ENCODE peak calls at places on chromosome 10, in four cellular contexts. H is suprapubic skin, L is left ventricle myocardium inferior, B is hepatocyte. J is an unnamed sample.

GRCh38 chr10:79063661-79064490 is 4.9 kb upstream of the ZMIZ1 start:
- DNase-seq in L (peak), B (no peak), H (peak), J (peak)

GRCh38 chr10:99779335-99779734 is 3.1 kb upstream of the ABCC2 start:
- DNase-seq in B (peak), L (no peak), H (no peak), J (no peak)

GRCh38 chr10:15158972-15159371 is 9.5 kb downstream of the NMT2 start:
- DNase-seq in L (no peak), B (no peak), H (no peak), J (no peak)

GRCh38 chr10:53314856-53315255 is 542.3 kb upstream of the MBL2 start:
- DNase-seq in B (peak), L (no peak), H (no peak), J (no peak)

GRCh38 chr10:81843042-81843441 is 32.0 kb upstream of the NRG3 start:
- DNase-seq in H (no peak), B (no peak), L (no peak), J (no peak)

GRCh38 chr10:91590904-91591791 is 41.7 kb downstream of the PPP1R3C start:
- DNase-seq in B (peak), H (no peak), L (peak), J (no peak)

GRCh38 chr10:69654376-69654775 is 24.3 kb downstream of the FAM241B start:
- DNase-seq in L (no peak), B (no peak), H (no peak), J (no peak)

GRCh38 chr10:71397340-71398212 is 856 bp downstream of the CDH23 start:
- DNase-seq in B (no peak), L (no peak), H (no peak), J (no peak)

GRCh38 chr10:95394161-95394880 is 103.5 kb upstream of the PDLIM1 start:
- DNase-seq in L (no peak), H (no peak), B (no peak), J (no peak)

GRCh38 chr10:51076442-51076841 is 2.2 kb downstream of the PRKG1 start:
- DNase-seq in L (no peak), B (no peak), H (no peak), J (no peak)

GRCh38 chr10:51073035-51073434 is 1.3 kb upstream of the PRKG1 start:
- DNase-seq in L (no peak), B (no peak), H (no peak), J (no peak)

GRCh38 chr10:51074238-51075028 is at the start of gene PRKG1:
- DNase-seq in H (peak), L (peak), B (peak), J (peak)

GRCh38 chr10:51075802-51076201 is 1.5 kb downstream of the PRKG1 start:
- DNase-seq in H (no peak), L (no peak), B (no peak), J (no peak)

GRCh38 chr10:51073461-51074237 is 638 bp upstream of the PRKG1 start:
- DNase-seq in H (peak), B (peak), L (peak), J (no peak)
- TF ChIP-seq CTCF in H (no peak), B (peak), L (no peak), J (no peak)

GRCh38 chr10:88256013-88256680 is 327.0 kb downstream of the RNLS start:
- DNase-seq in H (no peak), L (peak), B (no peak), J (no peak)
- H3K4me3 ChIP-seq in H (no peak), L (peak), B (no peak), J (no peak)

GRCh38 chr10:60817135-60817805 is 39.0 kb downstream of the CDK1 start:
- DNase-seq in H (no peak), L (no peak), B (no peak), J (no peak)

GRCh38 chr10:60819271-60819670 is 41.0 kb downstream of the CDK1 start:
- DNase-seq in B (no peak), L (no peak), H (no peak), J (no peak)

GRCh38 chr10:60818134-60818770 is 40.0 kb downstream of the CDK1 start:
- DNase-seq in H (no peak), B (peak), L (no peak), J (no peak)

GRCh38 chr10:60821661-60822060 is 43.4 kb downstream of the CDK1 start:
- DNase-seq in L (no peak), H (no peak), B (no peak), J (no peak)

DNA sequence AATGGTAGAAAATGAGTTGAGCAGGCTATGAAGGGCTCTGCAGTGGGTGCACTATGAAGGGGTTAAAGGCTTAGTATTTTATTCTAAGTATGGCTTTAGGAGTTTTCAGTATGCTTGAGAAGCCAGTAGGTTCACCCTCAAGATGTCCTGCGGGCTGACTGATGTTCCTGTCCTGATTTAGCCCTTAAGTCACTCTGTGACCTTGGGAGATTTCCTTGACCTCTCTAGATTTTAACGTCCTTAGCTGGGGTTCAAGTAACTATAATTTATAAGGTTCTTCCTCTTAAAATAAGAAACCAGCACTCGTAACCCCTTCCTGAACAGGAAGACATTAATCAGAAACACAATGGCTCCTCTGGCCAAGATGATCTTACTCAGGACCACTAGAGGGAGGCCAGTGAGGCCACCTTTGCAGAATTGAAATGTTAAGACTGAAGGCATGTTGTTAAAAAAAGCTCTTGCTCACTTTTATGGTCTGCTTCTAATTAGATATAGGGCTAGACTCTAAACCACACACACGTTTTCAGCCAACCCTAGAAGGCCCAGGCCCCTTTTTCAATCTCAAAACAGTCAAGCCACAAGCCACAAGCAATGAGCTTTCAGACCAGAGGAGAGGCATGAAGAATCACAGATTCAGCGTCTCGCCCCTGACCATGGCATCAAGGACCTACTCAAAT is 42.0 kb downstream of the CDK1 start:
- DNase-seq in B (no peak), H (no peak), L (no peak), J (no peak)
- TF ChIP-seq CTCF in B (peak), H (no peak), L (peak), J (no peak)

DNA sequence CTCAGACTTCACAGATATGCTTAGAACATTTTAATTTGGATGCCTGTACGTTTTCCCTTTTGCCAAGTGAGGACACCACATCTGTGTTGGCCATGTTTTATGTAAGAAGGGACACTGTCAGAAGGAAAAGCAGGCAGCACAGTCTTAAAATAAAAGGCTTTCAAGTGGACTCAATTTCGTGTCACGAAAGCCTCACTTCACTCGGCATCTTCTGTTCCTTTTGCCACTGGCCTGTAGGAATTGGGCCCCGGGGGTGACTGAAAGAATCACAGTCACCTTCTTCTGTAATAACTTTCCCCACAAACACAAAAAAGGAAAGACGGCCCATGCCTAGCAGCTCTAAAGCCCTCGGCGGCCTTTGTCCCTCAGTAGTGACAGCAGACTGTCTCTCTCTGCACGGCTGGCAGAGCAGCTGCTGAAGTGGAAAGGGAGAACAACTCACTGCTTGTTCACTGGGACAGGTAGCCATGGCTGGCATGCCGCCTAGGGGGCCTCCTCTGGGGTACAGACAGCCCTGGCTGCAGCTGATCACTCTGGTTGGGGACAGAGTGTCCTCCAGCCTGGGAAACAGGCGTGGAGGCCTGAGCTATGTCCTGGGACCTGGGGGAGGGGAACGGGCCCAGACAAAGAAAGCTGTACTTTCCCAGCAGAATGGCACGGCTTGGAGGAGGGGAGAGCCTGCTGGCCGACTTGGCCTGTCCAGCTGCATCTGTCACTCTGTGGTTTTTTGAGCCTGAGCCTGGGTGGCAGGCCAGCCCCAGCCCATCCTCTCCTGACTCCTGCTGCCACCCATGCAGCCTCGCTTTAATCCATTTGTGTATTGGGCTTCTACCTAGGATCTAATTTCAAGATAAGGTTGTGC is 4.4 kb downstream of the RASSF4 start:
- DNase-seq in L (peak), B (peak), H (peak), J (peak)
- H3K4me3 ChIP-seq in L (peak), B (no peak), H (peak), J (peak)

GRCh38 chr10:22244001-22244400 is 26.2 kb upstream of the EBLN1 start:
- DNase-seq in H (no peak), L (no peak), B (no peak), J (no peak)
- TF ChIP-seq CTCF in H (no peak), L (no peak), B (no peak), J (no peak)

GRCh38 chr10:63261496-63261895 is 128.4 kb downstream of the NRBF2 start:
- DNase-seq in B (no peak), H (no peak), L (no peak), J (no peak)

GRCh38 chr10:63260860-63261251 is 127.7 kb downstream of the NRBF2 start:
- DNase-seq in L (no peak), H (no peak), B (no peak), J (no peak)

GRCh38 chr10:63260103-63260859 is 127.2 kb downstream of the NRBF2 start:
- DNase-seq in B (no peak), H (no peak), L (no peak), J (no peak)

GRCh38 chr10:63257784-63258183 is 124.7 kb downstream of the NRBF2 start:
- DNase-seq in L (no peak), B (no peak), H (no peak), J (no peak)

DNA sequence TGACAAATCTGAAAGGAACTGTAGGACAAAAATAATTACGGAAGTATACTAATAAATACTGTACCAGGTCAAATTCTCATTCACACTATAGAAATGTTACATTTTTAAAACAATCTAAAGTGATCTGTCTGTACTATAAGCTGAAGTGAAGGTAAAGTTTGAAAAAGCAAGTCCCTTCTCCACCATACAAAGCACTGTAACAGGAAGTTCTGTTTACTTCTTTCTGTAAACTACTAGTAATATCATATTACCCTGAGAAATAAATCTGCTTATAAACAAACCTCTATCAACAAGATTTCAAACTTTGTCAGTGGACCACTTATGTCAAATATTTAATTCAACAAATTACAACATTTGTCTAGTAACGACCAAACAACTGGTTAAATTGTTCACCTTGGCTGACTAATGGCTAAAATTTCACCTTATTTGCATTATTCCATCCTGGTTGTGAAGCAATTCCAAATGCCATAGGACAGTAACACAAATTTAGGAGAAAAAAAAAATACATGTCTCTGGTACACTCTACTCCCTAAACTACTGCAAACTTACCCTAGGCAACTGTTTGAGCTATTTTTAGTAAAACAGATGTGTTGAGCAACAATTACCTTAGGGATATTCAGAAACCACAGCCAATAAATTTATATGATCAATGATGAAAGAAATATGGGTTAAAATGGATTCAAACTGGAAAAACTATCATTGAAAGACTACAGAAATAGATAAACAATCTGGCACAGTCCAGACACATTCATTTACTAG is 126.0 kb downstream of the NRBF2 start:
- DNase-seq in L (no peak), H (no peak), B (no peak), J (no peak)
- H3K4me3 ChIP-seq in L (no peak), H (no peak), B (no peak), J (no peak)

GRCh38 chr10:20855398-20856038 is 41.6 kb downstream of the NEBL start:
- DNase-seq in B (peak), L (no peak), H (no peak), J (no peak)
- TF ChIP-seq CTCF in B (peak), L (peak), H (no peak), J (peak)

DNA sequence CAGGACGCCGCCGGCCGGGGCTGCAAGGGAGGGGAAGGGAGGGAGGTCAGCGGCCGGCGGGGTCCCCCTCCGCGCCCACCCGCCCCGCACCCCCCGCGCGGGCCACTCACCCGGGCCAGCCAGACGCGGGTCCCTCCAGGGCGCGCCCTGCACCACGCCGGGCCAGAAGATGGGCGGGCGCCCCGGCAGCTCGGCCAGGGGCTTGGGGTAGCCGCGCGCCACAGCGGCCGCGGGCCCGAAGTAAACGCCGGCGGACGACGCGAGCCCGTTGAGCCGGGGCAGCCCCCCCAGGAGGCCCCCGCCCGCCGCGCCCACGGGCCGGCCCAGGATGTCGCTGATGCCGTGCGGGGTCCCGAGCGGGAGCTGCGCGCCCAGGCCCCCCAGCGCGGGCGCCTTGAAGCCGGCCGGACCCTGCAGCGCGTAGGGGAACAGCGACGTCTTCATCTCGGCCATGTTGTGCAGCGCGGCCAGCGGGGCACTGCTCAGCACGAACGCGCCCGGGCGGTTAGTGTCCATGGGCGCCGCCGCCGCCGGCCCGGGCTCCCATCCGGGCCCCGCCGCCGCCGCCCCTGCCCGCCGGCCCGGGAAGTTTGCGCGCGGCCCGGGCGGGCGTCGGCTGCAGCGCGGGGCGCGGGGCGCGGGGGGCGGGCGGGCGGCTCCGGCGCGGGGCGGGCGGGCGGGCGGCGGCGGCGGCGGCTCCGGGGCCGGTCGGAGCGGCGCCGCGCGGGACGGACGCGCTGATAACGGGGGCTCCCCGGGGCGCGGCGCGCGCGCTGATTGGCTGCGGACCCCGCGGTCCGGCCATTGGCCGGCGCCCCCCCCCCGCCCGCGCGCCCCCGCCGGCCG is at the start of gene NKX6-2:
- DNase-seq in H (no peak), L (no peak), B (no peak), J (no peak)
- H3K4me3 ChIP-seq in H (peak), L (peak), B (no peak), J (no peak)

J was measured in lower lobe of right lung.